ENCODE peak calls at places on chromosome 20, in nine cellular contexts. One of them, this sample, is unnamed.

GRCh38 chr20:17854307-17854903 is 114.2 kb downstream of the SNX5 start:
- DNase-seq in SW 1271: peak
- DNase-seq in activated CD4-positive, alpha-beta T cell treated with anti-CD3 and anti-CD28 coated beads for 48 hours: no peak
- DNase-seq in ovary: peak
- DNase-seq in KG1: no peak
- DNase-seq in NCI-H774: no peak
- DNase-seq in caudate nucleus: peak
- DNase-seq in smooth muscle cell of the brain vasculature: no peak
- DNase-seq in AG20443: peak
- DNase-seq in this sample: no peak

GRCh38 chr20:21719592-21720214 is 14.2 kb downstream of the PAX1 start:
- DNase-seq in activated CD4-positive, alpha-beta T cell treated with anti-CD3 and anti-CD28 coated beads for 48 hours: peak
- DNase-seq in NCI-H774: peak
- DNase-seq in KG1: peak
- DNase-seq in ovary: no peak
- DNase-seq in AG20443: peak
- DNase-seq in caudate nucleus: peak
- DNase-seq in smooth muscle cell of the brain vasculature: peak
- DNase-seq in SW 1271: peak
- DNase-seq in this sample: peak

GRCh38 chr20:44097521-44098255 is 89.3 kb downstream of the JPH2 start:
- DNase-seq in KG1: no peak
- DNase-seq in activated CD4-positive, alpha-beta T cell treated with anti-CD3 and anti-CD28 coated beads for 48 hours: no peak
- DNase-seq in SW 1271: no peak
- DNase-seq in ovary: no peak
- DNase-seq in caudate nucleus: no peak
- DNase-seq in AG20443: no peak
- DNase-seq in NCI-H774: no peak
- DNase-seq in smooth muscle cell of the brain vasculature: no peak
- DNase-seq in this sample: no peak

GRCh38 chr20:420721-421574 is 12.8 kb downstream of the RBCK1 start:
- DNase-seq in smooth muscle cell of the brain vasculature: no peak
- DNase-seq in AG20443: peak
- DNase-seq in ovary: no peak
- DNase-seq in activated CD4-positive, alpha-beta T cell treated with anti-CD3 and anti-CD28 coated beads for 48 hours: peak
- DNase-seq in NCI-H774: peak
- DNase-seq in KG1: no peak
- DNase-seq in caudate nucleus: no peak
- DNase-seq in SW 1271: peak
- DNase-seq in this sample: peak

GRCh38 chr20:36543187-36544133 is 2.1 kb downstream of the MYL9 start:
- DNase-seq in NCI-H774: no peak
- DNase-seq in ovary: peak
- DNase-seq in caudate nucleus: peak
- DNase-seq in KG1: no peak
- DNase-seq in activated CD4-positive, alpha-beta T cell treated with anti-CD3 and anti-CD28 coated beads for 48 hours: no peak
- DNase-seq in smooth muscle cell of the brain vasculature: peak
- DNase-seq in SW 1271: no peak
- DNase-seq in AG20443: peak
- DNase-seq in this sample: no peak

GRCh38 chr20:51366155-51366886 is 176.2 kb downstream of the NFATC2 start:
- DNase-seq in AG20443: peak
- DNase-seq in NCI-H774: no peak
- DNase-seq in smooth muscle cell of the brain vasculature: peak
- DNase-seq in SW 1271: peak
- DNase-seq in KG1: no peak
- DNase-seq in ovary: peak
- DNase-seq in activated CD4-positive, alpha-beta T cell treated with anti-CD3 and anti-CD28 coated beads for 48 hours: no peak
- DNase-seq in caudate nucleus: no peak
- DNase-seq in this sample: no peak

GRCh38 chr20:1440024-1440423 is 26.6 kb downstream of the NSFL1C start:
- DNase-seq in ovary: no peak
- DNase-seq in NCI-H774: no peak
- DNase-seq in KG1: no peak
- DNase-seq in AG20443: peak
- DNase-seq in SW 1271: peak
- DNase-seq in smooth muscle cell of the brain vasculature: no peak
- DNase-seq in activated CD4-positive, alpha-beta T cell treated with anti-CD3 and anti-CD28 coated beads for 48 hours: peak
- DNase-seq in caudate nucleus: no peak
- DNase-seq in this sample: no peak

GRCh38 chr20:45306431-45306982 is at the start of gene RBPJL:
- DNase-seq in caudate nucleus: no peak
- DNase-seq in KG1: no peak
- DNase-seq in smooth muscle cell of the brain vasculature: no peak
- DNase-seq in SW 1271: no peak
- DNase-seq in ovary: no peak
- DNase-seq in activated CD4-positive, alpha-beta T cell treated with anti-CD3 and anti-CD28 coated beads for 48 hours: peak
- DNase-seq in NCI-H774: no peak
- DNase-seq in AG20443: peak
- DNase-seq in this sample: no peak

GRCh38 chr20:11891081-11891826 is 26.4 kb upstream of the BTBD3 start:
- DNase-seq in ovary: peak
- DNase-seq in NCI-H774: peak
- DNase-seq in smooth muscle cell of the brain vasculature: no peak
- DNase-seq in KG1: peak
- DNase-seq in activated CD4-positive, alpha-beta T cell treated with anti-CD3 and anti-CD28 coated beads for 48 hours: peak
- DNase-seq in AG20443: peak
- DNase-seq in SW 1271: peak
- DNase-seq in caudate nucleus: peak
- DNase-seq in this sample: peak

GRCh38 chr20:59006864-59007757 is at the start of gene CTSZ:
- DNase-seq in ovary: peak
- DNase-seq in KG1: no peak
- DNase-seq in NCI-H774: no peak
- DNase-seq in caudate nucleus: no peak
- DNase-seq in AG20443: peak
- DNase-seq in smooth muscle cell of the brain vasculature: no peak
- DNase-seq in activated CD4-positive, alpha-beta T cell treated with anti-CD3 and anti-CD28 coated beads for 48 hours: peak
- DNase-seq in SW 1271: peak
- DNase-seq in this sample: no peak

GRCh38 chr20:59141818-59142581 is 21.6 kb upstream of the ZNF831 start:
- DNase-seq in caudate nucleus: no peak
- DNase-seq in ovary: no peak
- DNase-seq in AG20443: no peak
- DNase-seq in smooth muscle cell of the brain vasculature: no peak
- DNase-seq in KG1: no peak
- DNase-seq in activated CD4-positive, alpha-beta T cell treated with anti-CD3 and anti-CD28 coated beads for 48 hours: no peak
- DNase-seq in SW 1271: no peak
- DNase-seq in NCI-H774: no peak
- DNase-seq in this sample: no peak

GRCh38 chr20:44111712-44112335 is 75.2 kb downstream of the JPH2 start:
- DNase-seq in ovary: no peak
- DNase-seq in SW 1271: no peak
- DNase-seq in caudate nucleus: no peak
- DNase-seq in KG1: no peak
- DNase-seq in NCI-H774: no peak
- DNase-seq in smooth muscle cell of the brain vasculature: peak
- DNase-seq in AG20443: peak
- DNase-seq in activated CD4-positive, alpha-beta T cell treated with anti-CD3 and anti-CD28 coated beads for 48 hours: no peak
- DNase-seq in this sample: no peak

GRCh38 chr20:10965936-10966470 is 292.2 kb upstream of the JAG1 start:
- DNase-seq in KG1: no peak
- DNase-seq in NCI-H774: no peak
- DNase-seq in AG20443: no peak
- DNase-seq in caudate nucleus: no peak
- DNase-seq in smooth muscle cell of the brain vasculature: no peak
- DNase-seq in SW 1271: no peak
- DNase-seq in ovary: no peak
- DNase-seq in activated CD4-positive, alpha-beta T cell treated with anti-CD3 and anti-CD28 coated beads for 48 hours: no peak
- DNase-seq in this sample: no peak

GRCh38 chr20:43068482-43068881 is 121.2 kb downstream of the PTPRT start:
- DNase-seq in NCI-H774: no peak
- DNase-seq in smooth muscle cell of the brain vasculature: no peak
- DNase-seq in AG20443: no peak
- DNase-seq in ovary: no peak
- DNase-seq in KG1: no peak
- DNase-seq in SW 1271: no peak
- DNase-seq in activated CD4-positive, alpha-beta T cell treated with anti-CD3 and anti-CD28 coated beads for 48 hours: no peak
- DNase-seq in caudate nucleus: no peak
- DNase-seq in this sample: no peak

GRCh38 chr20:16898433-16898832 is 150.3 kb downstream of the OTOR start:
- DNase-seq in KG1: no peak
- DNase-seq in ovary: no peak
- DNase-seq in AG20443: peak
- DNase-seq in caudate nucleus: no peak
- DNase-seq in smooth muscle cell of the brain vasculature: no peak
- DNase-seq in activated CD4-positive, alpha-beta T cell treated with anti-CD3 and anti-CD28 coated beads for 48 hours: no peak
- DNase-seq in NCI-H774: no peak
- DNase-seq in SW 1271: no peak
- DNase-seq in this sample: no peak

GRCh38 chr20:48626938-48627736 is 200.7 kb downstream of the PREX1 start:
- DNase-seq in SW 1271: no peak
- DNase-seq in NCI-H774: no peak
- DNase-seq in smooth muscle cell of the brain vasculature: no peak
- DNase-seq in AG20443: no peak
- DNase-seq in activated CD4-positive, alpha-beta T cell treated with anti-CD3 and anti-CD28 coated beads for 48 hours: no peak
- DNase-seq in KG1: no peak
- DNase-seq in ovary: no peak
- DNase-seq in caudate nucleus: no peak
- DNase-seq in this sample: no peak

GRCh38 chr20:1160496-1160895 is 24.3 kb downstream of the TMEM74B start:
- DNase-seq in AG20443: no peak
- DNase-seq in KG1: no peak
- DNase-seq in smooth muscle cell of the brain vasculature: no peak
- DNase-seq in SW 1271: no peak
- DNase-seq in caudate nucleus: no peak
- DNase-seq in ovary: no peak
- DNase-seq in NCI-H774: no peak
- DNase-seq in activated CD4-positive, alpha-beta T cell treated with anti-CD3 and anti-CD28 coated beads for 48 hours: no peak
- DNase-seq in this sample: no peak

GRCh38 chr20:41738584-41739193 is 120.5 kb upstream of the CHD6 start:
- DNase-seq in ovary: peak
- DNase-seq in activated CD4-positive, alpha-beta T cell treated with anti-CD3 and anti-CD28 coated beads for 48 hours: peak
- DNase-seq in smooth muscle cell of the brain vasculature: peak
- DNase-seq in NCI-H774: peak
- DNase-seq in caudate nucleus: peak
- DNase-seq in KG1: peak
- DNase-seq in AG20443: peak
- DNase-seq in SW 1271: peak
- DNase-seq in this sample: peak

GRCh38 chr20:20752712-20753111 is 40.3 kb upstream of the RALGAPA2 start:
- DNase-seq in SW 1271: no peak
- DNase-seq in AG20443: no peak
- DNase-seq in activated CD4-positive, alpha-beta T cell treated with anti-CD3 and anti-CD28 coated beads for 48 hours: no peak
- DNase-seq in caudate nucleus: no peak
- DNase-seq in KG1: no peak
- DNase-seq in ovary: no peak
- DNase-seq in smooth muscle cell of the brain vasculature: no peak
- DNase-seq in NCI-H774: no peak
- DNase-seq in this sample: no peak

GRCh38 chr20:63297796-63298572 is 5.0 kb downstream of the COL20A1 start:
- DNase-seq in caudate nucleus: no peak
- DNase-seq in activated CD4-positive, alpha-beta T cell treated with anti-CD3 and anti-CD28 coated beads for 48 hours: no peak
- DNase-seq in SW 1271: no peak
- DNase-seq in smooth muscle cell of the brain vasculature: no peak
- DNase-seq in KG1: no peak
- DNase-seq in NCI-H774: no peak
- DNase-seq in ovary: no peak
- DNase-seq in AG20443: no peak
- DNase-seq in this sample: no peak

GRCh38 chr20:37411408-37412306 is 65.7 kb downstream of the SRC start:
- DNase-seq in NCI-H774: no peak
- DNase-seq in activated CD4-positive, alpha-beta T cell treated with anti-CD3 and anti-CD28 coated beads for 48 hours: no peak
- DNase-seq in AG20443: peak
- DNase-seq in SW 1271: no peak
- DNase-seq in smooth muscle cell of the brain vasculature: no peak
- DNase-seq in KG1: no peak
- DNase-seq in ovary: no peak
- DNase-seq in caudate nucleus: no peak
- DNase-seq in this sample: no peak

GRCh38 chr20:2817891-2818595 is 1.9 kb downstream of the TMEM239 start:
- DNase-seq in ovary: peak
- DNase-seq in KG1: no peak
- DNase-seq in caudate nucleus: no peak
- DNase-seq in AG20443: peak
- DNase-seq in SW 1271: no peak
- DNase-seq in smooth muscle cell of the brain vasculature: no peak
- DNase-seq in activated CD4-positive, alpha-beta T cell treated with anti-CD3 and anti-CD28 coated beads for 48 hours: no peak
- DNase-seq in NCI-H774: no peak
- DNase-seq in this sample: no peak

GRCh38 chr20:21303061-21303871 is at the start of gene XRN2:
- DNase-seq in NCI-H774: peak
- DNase-seq in caudate nucleus: peak
- DNase-seq in activated CD4-positive, alpha-beta T cell treated with anti-CD3 and anti-CD28 coated beads for 48 hours: peak
- DNase-seq in smooth muscle cell of the brain vasculature: peak
- DNase-seq in ovary: peak
- DNase-seq in AG20443: peak
- DNase-seq in SW 1271: peak
- DNase-seq in KG1: peak
- DNase-seq in this sample: peak

GRCh38 chr20:11686900-11687543 is 230.7 kb upstream of the BTBD3 start:
- DNase-seq in caudate nucleus: peak
- DNase-seq in activated CD4-positive, alpha-beta T cell treated with anti-CD3 and anti-CD28 coated beads for 48 hours: no peak
- DNase-seq in AG20443: peak
- DNase-seq in ovary: peak
- DNase-seq in smooth muscle cell of the brain vasculature: no peak
- DNase-seq in SW 1271: no peak
- DNase-seq in NCI-H774: peak
- DNase-seq in KG1: no peak
- DNase-seq in this sample: peak

GRCh38 chr20:1622450-1622849 is 2.6 kb upstream of the SIRPB1 start:
- DNase-seq in KG1: no peak
- DNase-seq in smooth muscle cell of the brain vasculature: no peak
- DNase-seq in caudate nucleus: no peak
- DNase-seq in AG20443: no peak
- DNase-seq in ovary: no peak
- DNase-seq in SW 1271: no peak
- DNase-seq in NCI-H774: no peak
- DNase-seq in activated CD4-positive, alpha-beta T cell treated with anti-CD3 and anti-CD28 coated beads for 48 hours: no peak
- DNase-seq in this sample: no peak

GRCh38 chr20:40160151-40160550 is 528.9 kb downstream of the MAFB start:
- DNase-seq in SW 1271: peak
- DNase-seq in NCI-H774: no peak
- DNase-seq in activated CD4-positive, alpha-beta T cell treated with anti-CD3 and anti-CD28 coated beads for 48 hours: peak
- DNase-seq in AG20443: peak
- DNase-seq in KG1: peak
- DNase-seq in caudate nucleus: peak
- DNase-seq in smooth muscle cell of the brain vasculature: peak
- DNase-seq in ovary: peak
- DNase-seq in this sample: peak

GRCh38 chr20:10376271-10377075 is 57.5 kb downstream of the MKKS start:
- DNase-seq in smooth muscle cell of the brain vasculature: no peak
- DNase-seq in KG1: no peak
- DNase-seq in caudate nucleus: no peak
- DNase-seq in NCI-H774: no peak
- DNase-seq in SW 1271: no peak
- DNase-seq in activated CD4-positive, alpha-beta T cell treated with anti-CD3 and anti-CD28 coated beads for 48 hours: no peak
- DNase-seq in ovary: no peak
- DNase-seq in AG20443: peak
- DNase-seq in this sample: no peak

GRCh38 chr20:31374346-31374745 is 5.9 kb downstream of the DEFB118 start:
- DNase-seq in ovary: no peak
- DNase-seq in activated CD4-positive, alpha-beta T cell treated with anti-CD3 and anti-CD28 coated beads for 48 hours: no peak
- DNase-seq in NCI-H774: no peak
- DNase-seq in SW 1271: no peak
- DNase-seq in caudate nucleus: no peak
- DNase-seq in smooth muscle cell of the brain vasculature: no peak
- DNase-seq in AG20443: no peak
- DNase-seq in KG1: no peak
- DNase-seq in this sample: no peak

GRCh38 chr20:12255571-12255970 is 337.9 kb downstream of the BTBD3 start:
- DNase-seq in KG1: no peak
- DNase-seq in NCI-H774: no peak
- DNase-seq in activated CD4-positive, alpha-beta T cell treated with anti-CD3 and anti-CD28 coated beads for 48 hours: no peak
- DNase-seq in ovary: no peak
- DNase-seq in caudate nucleus: no peak
- DNase-seq in AG20443: no peak
- DNase-seq in SW 1271: no peak
- DNase-seq in smooth muscle cell of the brain vasculature: no peak
- DNase-seq in this sample: peak

This sample was measured in COR-L47.